ENCODE peak calls at places on chromosomes 1 and 21, in eight cellular contexts. Z is occipital lobe; S is stimulated activated CD4-positive, alpha-beta T cell treated with anti-CD3 and anti-CD28 coated beads, Interleukin-1b, Interleukin-23, amount 100 ng/mL, for 4 hours; B is pulmonary artery endothelial cell; L is ureter; Y is NCI-H524 treated with DMSO at 0.1 percent for 48 hours; K is PC-9; X is RPMI7951. Q is an unnamed sample.
A peak's percentile ranks its signal among the peaks of the same experiment; 100 is the strongest.

GRCh38 chr21:41566500-41567014 is 58.6 kb upstream of the TMPRSS2 start:
- DNase-seq in Z (no peak), S (no peak), B (no peak), L (no peak), Y (no peak), K (no peak), X (no peak), Q (no peak)

GRCh38 chr1:22452401-22452963 is 831 bp downstream of the ZBTB40 start:
- DNase-seq in Z (peak; percentile 43), S (no peak), B (no peak), L (no peak), Y (no peak), K (no peak), X (peak; percentile 39), Q (no peak)

GRCh38 chr1:235266325-235266724 is 61.7 kb downstream of the ARID4B start:
- DNase-seq in Z (no peak), S (no peak), B (no peak), L (no peak), Y (no peak), K (no peak), X (no peak), Q (no peak)

GRCh38 chr1:222634180-222635013 is 16.5 kb downstream of the MIA3 start:
- DNase-seq in Z (no peak), S (no peak), B (peak; percentile 74), L (peak; percentile 83), Y (peak; percentile 3), K (peak; percentile 63), X (peak; percentile 87), Q (peak; percentile 91)

GRCh38 chr1:204445860-204446412 is 34.3 kb upstream of the PPP1R15B start:
- DNase-seq in Z (no peak), S (peak; percentile 38), B (no peak), L (no peak), Y (peak; percentile 24), K (no peak), X (peak; percentile 51), Q (peak; percentile 72)

GRCh38 chr1:70978623-70979022 is 69.0 kb downstream of the PTGER3 start:
- DNase-seq in Z (no peak), S (no peak), B (no peak), L (no peak), Y (no peak), K (no peak), X (no peak), Q (peak; percentile 16)

GRCh38 chr1:36884801-36885200 is 149.5 kb downstream of the GRIK3 start:
- DNase-seq in Z (no peak), S (no peak), B (no peak), L (no peak), Y (no peak), K (no peak), X (no peak), Q (no peak)

GRCh38 chr1:66767590-66767989 is 15.3 kb downstream of the DYNLT5 start:
- DNase-seq in Z (no peak), S (no peak), B (no peak), L (no peak), Y (no peak), K (no peak), X (no peak), Q (no peak)

GRCh38 chr1:201487742-201488141 is 18.8 kb upstream of the PHLDA3 start:
- DNase-seq in Z (no peak), S (no peak), B (no peak), L (no peak), Y (no peak), K (no peak), X (no peak), Q (no peak)

Q was measured in RPMI8226.